ENCODE peak calls at places on chromosome 1, in four cellular contexts. B is lung microvascular endothelial cell; J is activated CD4-positive, alpha-beta memory T cell treated with anti-CD3 and anti-CD28 coated beads for 36 hours; A is COR-L47. W is an unnamed sample.

GRCh38 chr1:180066150-180066549 is 88.5 kb upstream of the QSOX1 start:
- DNase-seq in B (no peak), A (no peak), J (no peak), W (no peak)

GRCh38 chr1:99548924-99549605 is 96.8 kb upstream of the PALMD start:
- DNase-seq in B (peak; percentile 59), J (no peak), A (peak; percentile 73), W (no peak)

GRCh38 chr1:117710710-117711109 is 104.9 kb downstream of the TENT5C start:
- DNase-seq in J (no peak), B (peak; percentile 20), A (no peak), W (no peak)

GRCh38 chr1:148307583-148308185 is 155.6 kb upstream of the NBPF11 start:
- DNase-seq in B (no peak), A (no peak), J (no peak), W (no peak)

GRCh38 chr1:37795340-37796110 is 1.9 kb downstream of the MANEAL start:
- DNase-seq in J (peak; percentile 64), A (peak; percentile 43), B (peak; percentile 54), W (no peak)

GRCh38 chr1:86583593-86583992 is 36.7 kb downstream of the CLCA4 start:
- DNase-seq in A (no peak), J (no peak), B (no peak), W (no peak)

GRCh38 chr1:162497723-162498441 is at the start of gene UHMK1:
- DNase-seq in A (peak; percentile 88), B (peak; percentile 89), J (peak; percentile 94), W (peak; percentile 89)

GRCh38 chr1:69258842-69259241 is 308.9 kb upstream of the LRRC7 start:
- DNase-seq in J (no peak), B (no peak), A (no peak), W (no peak)

GRCh38 chr1:20028125-20028524 is 41.9 kb upstream of the PLA2G5 start:
- DNase-seq in B (no peak), A (no peak), J (no peak), W (no peak)

GRCh38 chr1:52348704-52349301 is 17.2 kb downstream of the CC2D1B start:
- DNase-seq in A (peak; percentile 21), J (no peak), B (peak; percentile 73), W (no peak)

GRCh38 chr1:145985502-145986439 is 10.6 kb downstream of the TXNIP start:
- DNase-seq in J (no peak), A (no peak), B (no peak), W (no peak)

GRCh38 chr1:6917067-6917466 is 131.8 kb downstream of the CAMTA1 start:
- DNase-seq in B (no peak), J (no peak), A (no peak), W (no peak)

GRCh38 chr1:173329747-173330146 is 122.6 kb upstream of the TNFSF4 start:
- DNase-seq in A (no peak), J (no peak), B (no peak), W (no peak)

GRCh38 chr1:61079898-61080336 is 2.4 kb upstream of the NFIA start:
- DNase-seq in A (peak; percentile 26), J (peak; percentile 32), B (peak; percentile 77), W (peak; percentile 78)

GRCh38 chr1:233629305-233629935 is 15.5 kb downstream of the KCNK1 start:
- DNase-seq in J (no peak), A (no peak), B (no peak), W (no peak)

GRCh38 chr1:220652995-220653394 is 37.2 kb upstream of the C1orf115 start:
- DNase-seq in J (no peak), B (no peak), A (no peak), W (no peak)

GRCh38 chr1:244640917-244641316 is 12.0 kb upstream of the DESI2 start:
- DNase-seq in J (no peak), B (no peak), A (no peak), W (no peak)

GRCh38 chr1:47585141-47585902 is 147.5 kb downstream of the FOXD2 start:
- DNase-seq in J (no peak), A (no peak), B (no peak), W (no peak)

GRCh38 chr1:245493029-245493428 is 338.2 kb downstream of the KIF26B start:
- DNase-seq in B (peak; percentile 6), J (no peak), A (no peak), W (no peak)

GRCh38 chr1:206674745-206675175 is 9.9 kb upstream of the MAPKAPK2 start:
- DNase-seq in J (no peak), A (no peak), B (no peak), W (peak; percentile 84)

GRCh38 chr1:21570528-21570875 is 61.3 kb downstream of the ALPL start:
- DNase-seq in A (no peak), B (no peak), J (no peak), W (no peak)

GRCh38 chr1:164768045-164768402 is 209.0 kb downstream of the PBX1 start:
- DNase-seq in J (no peak), B (no peak), A (no peak), W (no peak)

GRCh38 chr1:39646232-39647081 is 7.0 kb upstream of the HEYL start:
- DNase-seq in B (no peak), J (no peak), A (no peak), W (no peak)

GRCh38 chr1:39576016-39576657 is 453 bp downstream of the PABPC4 start:
- DNase-seq in J (peak; percentile 37), A (peak; percentile 21), B (no peak), W (no peak)

GRCh38 chr1:112675728-112676381 is 1.4 kb downstream of the MOV10 start:
- DNase-seq in J (no peak), A (no peak), B (no peak), W (no peak)

GRCh38 chr1:213723187-213723586 is 264.6 kb upstream of the PROX1 start:
- DNase-seq in A (no peak), J (no peak), B (no peak), W (no peak)

GRCh38 chr1:89331890-89332289 is 32.0 kb upstream of the GBP6 start:
- DNase-seq in J (no peak), A (no peak), B (no peak), W (no peak)

GRCh38 chr1:110513511-110513910 is 5.5 kb downstream of the KCNA10 start:
- DNase-seq in A (no peak), J (no peak), B (no peak), W (no peak)

GRCh38 chr1:64536217-64536835 is 66.4 kb downstream of the CACHD1 start:
- DNase-seq in B (peak; percentile 93), J (no peak), A (peak; percentile 73), W (no peak)

GRCh38 chr1:95018602-95019369 is 54.0 kb downstream of the ALG14 start:
- DNase-seq in J (no peak), B (peak; percentile 32), A (no peak), W (no peak)

GRCh38 chr1:112513112-112513870 is 4.5 kb downstream of the WNT2B start:
- DNase-seq in B (peak; percentile 11), A (no peak), J (no peak), W (no peak)

GRCh38 chr1:204493882-204494280 is 724 bp downstream of the PIK3C2B start:
- DNase-seq in A (peak; percentile 31), J (peak; percentile 71), B (peak; percentile 69), W (no peak)

GRCh38 chr1:109705411-109705810 is 6.6 kb upstream of the GSTM5 start:
- DNase-seq in B (no peak), J (no peak), A (no peak), W (no peak)

GRCh38 chr1:112772781-112773180 is 57.6 kb upstream of the PPM1J start:
- DNase-seq in J (no peak), B (no peak), A (no peak), W (no peak)

W was measured in RWPE2.